ENCODE peak calls at places on chromosomes 1 and 21, in nine cellular contexts. G is mesenteric fat pad; E is right cardiac atrium; W is stimulated activated CD4-positive, alpha-beta T cell treated with anti-CD3 and anti-CD28 coated beads, Interleukin-12 subunit alpha, Interleukin-12 subunit beta, amount 100 ng/mL, for 4 hours; D is naive thymus-derived CD4-positive, alpha-beta T cell; V is occipital lobe; S is T-helper 17 cell; R is ovary; A is amniotic stem cell. F is an unnamed sample.

GRCh38 chr1:42736152-42736551 is 3.9 kb downstream of the CLDN19 start:
- DNase-seq in G (peak), E (peak), W (no peak), D (no peak), V (no peak), S (no peak), R (no peak), A (no peak), F (no peak)

GRCh38 chr1:88538222-88538899 is 145.7 kb upstream of the PKN2 start:
- DNase-seq in G (no peak), E (no peak), W (no peak), D (no peak), V (no peak), S (no peak), R (no peak), A (no peak), F (no peak)

GRCh38 chr21:41316200-41316599 is 401 bp upstream of the FAM3B start:
- DNase-seq in G (no peak), E (peak), W (no peak), D (no peak), V (no peak), S (no peak), R (no peak), A (no peak), F (no peak)

GRCh38 chr1:42960693-42961559 is 2.3 kb upstream of the SLC2A1 start:
- DNase-seq in G (no peak), E (no peak), W (no peak), D (no peak), V (no peak), S (no peak), R (no peak), A (no peak), F (no peak)

GRCh38 chr1:52142220-52143153 is 598 bp downstream of the ZFYVE9 start:
- DNase-seq in G (no peak), E (peak), W (peak), D (peak), V (peak), S (no peak), R (peak), A (no peak), F (peak)

GRCh38 chr1:180188103-180188506 is 33.4 kb downstream of the QSOX1 start:
- DNase-seq in G (no peak), E (peak), W (no peak), D (no peak), V (peak), S (no peak), R (no peak), A (no peak), F (no peak)

GRCh38 chr1:220498188-220498587 is 29.7 kb upstream of the MARK1 start:
- DNase-seq in G (no peak), E (no peak), W (no peak), D (no peak), V (no peak), S (no peak), R (no peak), A (no peak), F (no peak)

GRCh38 chr1:34780528-34780927 is 486 bp upstream of the GJB3 start:
- DNase-seq in G (peak), E (no peak), W (no peak), D (no peak), V (no peak), S (no peak), R (no peak), A (no peak), F (no peak)

GRCh38 chr1:203629509-203630082 is 3.0 kb downstream of the ATP2B4 start:
- DNase-seq in G (peak), E (peak), W (peak), D (peak), V (no peak), S (peak), R (peak), A (no peak), F (peak)

GRCh38 chr1:150876111-150876434 is 326 bp downstream of the ARNT start:
- DNase-seq in G (no peak), E (no peak), W (no peak), D (no peak), V (no peak), S (no peak), R (no peak), A (peak), F (no peak)

GRCh38 chr1:205578780-205579571 is 52.8 kb downstream of the ELK4 start:
- DNase-seq in G (peak), E (no peak), W (no peak), D (no peak), V (no peak), S (no peak), R (no peak), A (no peak), F (no peak)

GRCh38 chr1:164561461-164561860 is 2.5 kb downstream of the PBX1 start:
- DNase-seq in G (no peak), E (no peak), W (no peak), D (no peak), V (no peak), S (no peak), R (no peak), A (no peak), F (no peak)

GRCh38 chr1:25996966-25997758 is 701 bp downstream of the PAFAH2 start:
- DNase-seq in G (no peak), E (no peak), W (no peak), D (no peak), V (no peak), S (no peak), R (no peak), A (no peak), F (no peak)

GRCh38 chr1:7479544-7479943 is 291.6 kb upstream of the VAMP3 start:
- DNase-seq in G (no peak), E (peak), W (no peak), D (no peak), V (no peak), S (no peak), R (no peak), A (no peak), F (no peak)

GRCh38 chr1:91591175-91591968 is 90.7 kb downstream of the CDC7 start:
- DNase-seq in G (no peak), E (no peak), W (no peak), D (no peak), V (peak), S (no peak), R (no peak), A (no peak), F (no peak)

GRCh38 chr1:30085814-30086770 is 637.3 kb downstream of the MATN1 start:
- DNase-seq in G (no peak), E (peak), W (peak), D (no peak), V (no peak), S (no peak), R (peak), A (no peak), F (peak)

GRCh38 chr1:13700521-13701273 is 709 bp downstream of the PRDM2 start:
- DNase-seq in G (no peak), E (peak), W (peak), D (peak), V (peak), S (peak), R (peak), A (no peak), F (peak)

GRCh38 chr1:162708286-162708685 is 76.0 kb downstream of the DDR2 start:
- DNase-seq in G (no peak), E (no peak), W (no peak), D (no peak), V (no peak), S (no peak), R (no peak), A (no peak), F (no peak)

GRCh38 chr1:222167111-222167510 is 380.8 kb downstream of the HHIPL2 start:
- DNase-seq in G (no peak), E (peak), W (no peak), D (no peak), V (no peak), S (no peak), R (no peak), A (peak), F (peak)

GRCh38 chr1:204544321-204544720 is 28.1 kb downstream of the MDM4 start:
- DNase-seq in G (no peak), E (no peak), W (no peak), D (peak), V (no peak), S (no peak), R (no peak), A (no peak), F (no peak)

F was measured in left cardiac atrium.